ENCODE peak calls at places on chromosomes 1 and 21, in four cellular contexts. E is CD8-positive, alpha-beta T cell; Q is psoas muscle; W is A549. C is an unnamed sample. For H3K4me1, the result is how much of the 10 kb centered on the place peaks cover.

GRCh38 chr1:14742181-14742980 is 143.9 kb downstream of the KAZN start:
- DNase-seq in Q (no peak), W (peak), E (no peak), C (no peak)

GRCh38 chr1:77068013-77068412 is 151.2 kb downstream of the PIGK start:
- DNase-seq in Q (no peak), W (no peak), E (no peak), C (no peak)

GRCh38 chr1:185798505-185798904 is 64.3 kb downstream of the HMCN1 start:
- DNase-seq in Q (no peak), E (no peak), W (no peak), C (no peak)

GRCh38 chr1:99457381-99458165 is 188.3 kb upstream of the PALMD start:
- DNase-seq in W (no peak), Q (no peak), E (no peak), C (no peak)

GRCh38 chr1:207362962-207363858 is 41.7 kb downstream of the CD55 start:
- DNase-seq in W (no peak), E (no peak), Q (no peak), C (no peak)

GRCh38 chr1:150558761-150559626 is 9.8 kb downstream of the ADAMTSL4 start:
- DNase-seq in E (no peak), Q (peak), W (no peak), C (no peak)

GRCh38 chr1:159826436-159827101 is at the start of gene SLAMF8:
- DNase-seq in E (peak), W (no peak), Q (no peak), C (no peak)

GRCh38 chr1:176118985-176119384 is 88.1 kb downstream of the COP1 start:
- DNase-seq in Q (no peak), E (no peak), W (no peak), C (no peak)

GRCh38 chr1:240803151-240803550 is 191.2 kb upstream of the GREM2 start:
- DNase-seq in E (no peak), Q (no peak), W (peak), C (no peak)

GRCh38 chr1:179091691-179092165 is 9.9 kb downstream of the TOR3A start:
- DNase-seq in W (no peak), Q (peak), E (no peak), C (no peak)

GRCh38 chr1:54439550-54440223 is 33.5 kb upstream of the SSBP3 start:
- DNase-seq in E (no peak), Q (no peak), W (no peak), C (no peak)

GRCh38 chr1:20445956-20446355 is 40.1 kb downstream of the CAMK2N1 start:
- DNase-seq in E (no peak), W (no peak), Q (no peak), C (no peak)

GRCh38 chr1:54604572-54605370 is 18.6 kb downstream of the FAM151A start:
- DNase-seq in Q (peak), E (peak), W (no peak), C (peak)

GRCh38 chr1:89125571-89126233 is at the start of gene GBP2:
- DNase-seq in W (peak), E (no peak), Q (no peak), C (no peak)

GRCh38 chr1:40977721-40978120 is 1.8 kb upstream of the CTPS1 start:
- DNase-seq in Q (no peak), W (no peak), E (no peak), C (no peak)

GRCh38 chr1:156581661-156582387 is 2.3 kb downstream of the TTC24 start:
- DNase-seq in E (peak), Q (no peak), W (no peak), C (no peak)

GRCh38 chr1:209057901-209058300 is 525.6 kb upstream of the CAMK1G start:
- DNase-seq in W (no peak), Q (no peak), E (no peak), C (no peak)

GRCh38 chr1:230385173-230385480 is 41.0 kb downstream of the PGBD5 start:
- DNase-seq in W (no peak), E (no peak), Q (no peak), C (no peak)

GRCh38 chr1:47298025-47298699 is 15.8 kb downstream of the STIL start:
- DNase-seq in Q (no peak), W (no peak), E (no peak), C (no peak)

GRCh38 chr1:2415801-2416208 is 3.4 kb upstream of the PEX10 start:
- DNase-seq in W (no peak), E (peak), Q (no peak), C (no peak)

GRCh38 chr21:15617968-15618367 is 111.8 kb upstream of the USP25 start:
- DNase-seq in W (no peak), Q (no peak), E (no peak), C (no peak)

GRCh38 chr1:145759713-145760112 is 40.4 kb downstream of the CD160 start:
- DNase-seq in E (no peak), Q (no peak), W (no peak), C (no peak)

GRCh38 chr21:39472211-39472610 is 20.4 kb downstream of the SH3BGR start:
- DNase-seq in W (no peak), E (no peak), Q (no peak), C (no peak)

GRCh38 chr1:247212012-247212411 is 40.2 kb upstream of the ZNF124 start:
- DNase-seq in E (no peak), Q (no peak), W (no peak), C (no peak)

GRCh38 chr21:45365608-45366241 is 39.2 kb upstream of the COL18A1 start:
- DNase-seq in E (no peak), W (peak), Q (peak), C (no peak)

GRCh38 chr21:34640858-34641257 is 25.9 kb upstream of the RCAN1 start:
- DNase-seq in W (no peak), Q (no peak), E (no peak), C (no peak)

GRCh38 chr1:32266926-32267645 is 16.0 kb downstream of the LCK start:
- DNase-seq in W (no peak), Q (no peak), E (no peak), C (no peak)

GRCh38 chr1:10979483-10979920 is 33.0 kb upstream of the TARDBP start:
- DNase-seq in E (no peak), Q (peak), W (no peak), C (peak)

GRCh38 chr21:45970674-45971486 is 10.7 kb upstream of the COL6A1 start:
- DNase-seq in Q (peak), W (peak), E (peak), C (peak)

GRCh38 chr1:232629250-232630046 is 485 bp downstream of the SIPA1L2 start:
- DNase-seq in Q (peak), W (peak), E (no peak), C (peak)
- H3K4me3 ChIP-seq in Q (peak), W (peak), E (peak), C (peak)

GRCh38 chr1:155075535-155075934 is 3.1 kb upstream of the EFNA3 start:
- DNase-seq in W (no peak), E (no peak), Q (peak), C (no peak)
- H3K4me1 ChIP-seq in W (under half), E (under half), Q (under half), C (half or more)

DNA sequence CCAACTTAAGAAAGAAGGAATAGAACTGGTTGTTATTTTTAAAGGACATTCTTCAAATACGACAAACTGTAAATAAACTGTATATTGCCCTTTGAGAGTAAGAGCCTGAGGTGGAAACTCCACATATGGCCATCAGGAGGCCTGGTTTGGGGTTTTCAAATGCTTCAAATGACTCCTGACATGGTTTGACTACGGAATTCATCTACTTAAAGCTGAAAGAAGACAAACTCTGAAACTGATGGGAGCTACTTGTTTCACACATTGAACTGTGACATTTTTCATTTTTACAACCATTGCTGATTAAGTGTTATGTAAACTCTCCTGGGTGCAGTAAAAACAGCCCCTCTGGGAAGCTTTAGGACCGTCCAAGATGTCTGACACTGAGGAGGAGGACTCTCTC is 59.8 kb downstream of the NGF start:
- DNase-seq in W (no peak), E (no peak), Q (no peak), C (no peak)
- H3K4me3 ChIP-seq in W (no peak), E (no peak), Q (no peak), C (no peak)

GRCh38 chr1:162635418-162635817 is 3.2 kb downstream of the DDR2 start:
- DNase-seq in E (no peak), Q (no peak), W (no peak), C (no peak)
- H3K4me1 ChIP-seq in E (under half), Q (under half), W (under half), C (under half)

C was measured in suprapubic skin.